ENCODE peak calls at places on chromosomes 6 and 20, in four cellular contexts. One of them, this sample, is unnamed.

GRCh38 chr20:57672164-57672563 is 37.7 kb downstream of the PMEPA1 start:
- DNase-seq in tibial nerve: no peak
- DNase-seq in esophagus muscularis mucosa: no peak
- DNase-seq in AG04449: no peak
- DNase-seq in this sample: no peak

GRCh38 chr20:57617079-57617795 is 3.0 kb downstream of the ZBP1 start:
- DNase-seq in tibial nerve: no peak
- DNase-seq in esophagus muscularis mucosa: no peak
- DNase-seq in AG04449: no peak
- DNase-seq in this sample: no peak

GRCh38 chr20:32474009-32474716 is 111.0 kb downstream of the NOL4L start:
- DNase-seq in tibial nerve: no peak
- DNase-seq in esophagus muscularis mucosa: no peak
- DNase-seq in AG04449: no peak
- DNase-seq in this sample: no peak

GRCh38 chr6:71181565-71181964 is 107.0 kb upstream of the OGFRL1 start:
- DNase-seq in tibial nerve: no peak
- DNase-seq in esophagus muscularis mucosa: peak; percentile 29
- DNase-seq in AG04449: peak; percentile 49
- DNase-seq in this sample: peak; percentile 80

GRCh38 chr20:50385733-50386640 is 124.2 kb upstream of the PTPN1 start:
- DNase-seq in tibial nerve: no peak
- DNase-seq in esophagus muscularis mucosa: no peak
- DNase-seq in AG04449: no peak
- DNase-seq in this sample: no peak

GRCh38 chr6:33091957-33092356 is 16.2 kb downstream of the HLA-DPB1 start:
- DNase-seq in tibial nerve: peak; percentile 33
- DNase-seq in esophagus muscularis mucosa: peak; percentile 80
- DNase-seq in AG04449: no peak
- DNase-seq in this sample: no peak

GRCh38 chr20:26216025-26216424 is 519.4 kb upstream of the ZNF337 start:
- DNase-seq in tibial nerve: no peak
- DNase-seq in esophagus muscularis mucosa: no peak
- DNase-seq in AG04449: no peak
- DNase-seq in this sample: no peak

GRCh38 chr6:98832282-98833100 is 1.9 kb upstream of the POU3F2 start:
- DNase-seq in tibial nerve: no peak
- DNase-seq in esophagus muscularis mucosa: no peak
- DNase-seq in AG04449: peak; percentile 10
- DNase-seq in this sample: no peak

GRCh38 chr20:19492937-19493336 is 265.1 kb upstream of the RIN2 start:
- DNase-seq in tibial nerve: no peak
- DNase-seq in esophagus muscularis mucosa: no peak
- DNase-seq in AG04449: no peak
- DNase-seq in this sample: no peak

GRCh38 chr6:15116889-15117288 is 129.0 kb upstream of the JARID2 start:
- DNase-seq in tibial nerve: no peak
- DNase-seq in esophagus muscularis mucosa: no peak
- DNase-seq in AG04449: no peak
- DNase-seq in this sample: no peak

GRCh38 chr20:50153153-50153499 is 397 bp downstream of the PEDS1 start:
- DNase-seq in tibial nerve: no peak
- DNase-seq in esophagus muscularis mucosa: no peak
- DNase-seq in AG04449: no peak
- DNase-seq in this sample: no peak

GRCh38 chr20:23084282-23084844 is 1.8 kb downstream of the CD93 start:
- DNase-seq in tibial nerve: no peak
- DNase-seq in esophagus muscularis mucosa: no peak
- DNase-seq in AG04449: no peak
- DNase-seq in this sample: no peak

GRCh38 chr20:23078351-23078993 is 7.7 kb downstream of the CD93 start:
- DNase-seq in tibial nerve: no peak
- DNase-seq in esophagus muscularis mucosa: no peak
- DNase-seq in AG04449: no peak
- DNase-seq in this sample: peak; percentile 38

GRCh38 chr6:2101213-2101612 is 144.2 kb downstream of the GMDS start:
- DNase-seq in tibial nerve: no peak
- DNase-seq in esophagus muscularis mucosa: no peak
- DNase-seq in AG04449: no peak
- DNase-seq in this sample: no peak

GRCh38 chr6:139871844-139872510 is 497.5 kb upstream of the CITED2 start:
- DNase-seq in tibial nerve: no peak
- DNase-seq in esophagus muscularis mucosa: no peak
- DNase-seq in AG04449: no peak
- DNase-seq in this sample: no peak

GRCh38 chr6:106339334-106340029 is 13.9 kb upstream of the ATG5 start:
- DNase-seq in tibial nerve: peak; percentile 48
- DNase-seq in esophagus muscularis mucosa: no peak
- DNase-seq in AG04449: peak; percentile 24
- DNase-seq in this sample: peak; percentile 42

GRCh38 chr20:34874094-34874654 is 1.5 kb upstream of the GGT7 start:
- DNase-seq in tibial nerve: peak; percentile 96
- DNase-seq in esophagus muscularis mucosa: peak; percentile 94
- DNase-seq in AG04449: peak; percentile 38
- DNase-seq in this sample: peak; percentile 84

GRCh38 chr6:2127484-2127911 is 117.9 kb downstream of the GMDS start:
- DNase-seq in tibial nerve: peak; percentile 36
- DNase-seq in esophagus muscularis mucosa: no peak
- DNase-seq in AG04449: no peak
- DNase-seq in this sample: no peak

DNA sequence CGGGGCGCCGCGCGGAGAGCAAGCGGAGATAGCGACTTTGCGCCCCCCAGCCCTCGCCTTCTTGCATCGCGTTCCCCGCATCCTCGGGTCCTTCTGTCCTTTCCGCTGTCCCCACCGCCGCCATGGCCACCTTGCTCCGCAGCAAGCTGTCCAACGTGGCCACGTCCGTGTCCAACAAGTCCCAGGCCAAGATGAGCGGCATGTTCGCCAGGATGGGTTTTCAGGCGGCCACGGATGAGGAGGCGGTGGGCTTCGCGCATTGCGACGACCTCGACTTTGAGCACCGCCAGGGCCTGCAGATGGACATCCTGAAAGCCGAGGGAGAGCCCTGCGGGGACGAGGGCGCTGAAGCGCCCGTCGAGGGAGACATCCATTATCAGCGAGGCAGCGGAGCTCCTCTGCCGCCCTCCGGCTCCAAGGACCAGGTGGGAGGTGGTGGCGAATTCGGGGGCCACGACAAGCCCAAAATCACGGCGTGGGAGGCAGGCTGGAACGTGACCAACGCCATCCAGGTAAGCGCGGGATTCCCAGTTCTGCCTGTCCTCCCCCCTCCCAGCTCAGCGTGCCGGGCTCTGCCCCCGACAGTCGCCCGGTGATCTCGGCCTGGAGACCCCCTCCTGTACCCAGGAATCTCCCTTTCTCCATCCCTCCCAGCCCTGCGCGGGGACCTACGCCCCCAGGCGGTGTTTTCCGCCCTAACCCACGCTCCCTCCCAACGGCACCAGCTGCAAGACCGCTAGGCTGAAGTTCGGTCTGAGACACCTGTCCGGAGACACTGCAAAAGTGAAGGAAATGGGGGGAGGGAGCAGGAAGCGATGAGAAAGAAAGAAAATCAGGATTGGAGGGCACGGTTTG is 544 bp downstream of the SLC32A1 start:
- DNase-seq in tibial nerve: no peak
- DNase-seq in esophagus muscularis mucosa: no peak
- DNase-seq in AG04449: no peak
- DNase-seq in this sample: no peak
- H3K4me3 ChIP-seq in tibial nerve: no peak overlapping the region
- H3K4me3 ChIP-seq in esophagus muscularis mucosa: no peak overlapping the region
- H3K4me3 ChIP-seq in AG04449: no peak overlapping the region
- H3K4me3 ChIP-seq in this sample: no peak overlapping the region

GRCh38 chr6:85348643-85349042 is 101.2 kb upstream of the NT5E start:
- DNase-seq in tibial nerve: no peak
- DNase-seq in esophagus muscularis mucosa: no peak
- DNase-seq in AG04449: no peak
- DNase-seq in this sample: no peak
- TF ChIP-seq CTCF in tibial nerve: no peak
- TF ChIP-seq CTCF in esophagus muscularis mucosa: no peak
- TF ChIP-seq CTCF in AG04449: no peak
- TF ChIP-seq CTCF in this sample: no peak

DNA sequence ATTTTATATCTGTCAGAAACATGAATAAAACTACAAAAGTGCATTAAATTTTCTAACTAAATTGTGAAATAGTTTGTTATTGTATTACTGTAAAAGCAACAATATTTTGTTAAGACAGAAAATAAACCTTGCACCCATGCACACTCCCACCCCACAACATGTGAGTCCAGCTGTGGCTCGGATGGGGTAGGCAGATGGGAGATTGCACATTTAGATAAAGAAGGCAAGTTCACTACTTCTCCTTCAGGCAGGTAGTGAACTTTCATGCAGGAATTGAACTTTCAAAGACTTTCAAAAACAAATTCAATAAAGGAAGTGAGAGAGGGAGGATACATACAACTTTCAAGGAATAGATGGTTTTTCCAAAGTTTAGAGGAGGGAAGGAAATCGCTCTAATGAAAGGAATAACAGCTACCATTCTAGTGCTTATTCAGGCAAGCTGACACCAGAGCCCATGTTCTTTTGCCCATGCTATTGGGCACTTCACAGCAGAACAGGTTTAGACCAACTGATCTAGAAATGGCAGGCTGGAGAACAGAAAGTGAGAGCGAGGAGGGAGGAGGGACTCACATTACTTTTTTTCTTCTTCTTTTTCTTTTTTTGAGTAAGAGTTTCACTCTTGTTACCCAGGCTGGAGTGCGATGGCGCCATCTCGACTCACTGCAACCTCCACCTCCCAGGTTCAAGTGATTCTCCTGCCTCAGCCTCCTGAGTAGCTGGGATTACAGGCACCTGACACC is 28.5 kb downstream of the SF3B5 start:
- DNase-seq in tibial nerve: no peak
- DNase-seq in esophagus muscularis mucosa: no peak
- DNase-seq in AG04449: no peak
- DNase-seq in this sample: no peak
- H3K4me3 ChIP-seq in tibial nerve: no peak overlapping the region
- H3K4me3 ChIP-seq in esophagus muscularis mucosa: no peak overlapping the region
- H3K4me3 ChIP-seq in AG04449: no peak overlapping the region
- H3K4me3 ChIP-seq in this sample: no peak overlapping the region

GRCh38 chr6:5471044-5471443 is 209.7 kb downstream of the FARS2 start:
- DNase-seq in tibial nerve: peak; percentile 53
- DNase-seq in esophagus muscularis mucosa: no peak
- DNase-seq in AG04449: no peak
- DNase-seq in this sample: peak; percentile 41
- TF ChIP-seq CTCF in tibial nerve: peak; percentile 61
- TF ChIP-seq CTCF in esophagus muscularis mucosa: peak; percentile 68
- TF ChIP-seq CTCF in AG04449: peak; percentile 77
- TF ChIP-seq CTCF in this sample: peak; percentile 92

This sample was measured in astrocyte of the cerebellum.